ENCODE peak calls at places on chromosomes 3 and 15, in six cellular contexts. N is K562, R is HCT116, A is GM12878, M is T47D, K is H1. H is an unnamed sample.

GRCh38 chr3:72375237-72376154 is 472.7 kb downstream of the SHQ1 start:
- DNase-seq in N (no peak), R (no peak), A (no peak), M (no peak), K (no peak), H (no peak)

GRCh38 chr15:63501256-63502089 is 2.9 kb upstream of the USP3 start:
- DNase-seq in N (no peak), R (no peak), A (no peak), M (peak; percentile 27), K (no peak), H (no peak)

GRCh38 chr3:39193391-39193790 is 996 bp upstream of the XIRP1 start:
- DNase-seq in N (no peak), R (no peak), A (no peak), M (no peak), K (no peak), H (no peak)

GRCh38 chr3:8441969-8442559 is 59.6 kb upstream of the LMCD1 start:
- DNase-seq in N (peak; percentile 37), R (peak; percentile 39), A (no peak), M (peak; percentile 75), K (peak; percentile 60), H (peak; percentile 79)

GRCh38 chr15:72472907-72473669 is 1.0 kb upstream of the ARIH1 start:
- DNase-seq in N (peak; percentile 7), R (no peak), A (peak; percentile 5), M (no peak), K (no peak), H (no peak)

GRCh38 chr3:148884261-148884660 is 19.2 kb downstream of the CPA3 start:
- DNase-seq in N (no peak), R (no peak), A (no peak), M (no peak), K (no peak), H (no peak)

GRCh38 chr15:85689729-85690128 is 105.0 kb downstream of the KLHL25 start:
- DNase-seq in N (no peak), R (no peak), A (peak; percentile 84), M (no peak), K (peak; percentile 52), H (no peak)

GRCh38 chr15:70503073-70503745 is 260.1 kb downstream of the UACA start:
- DNase-seq in N (no peak), R (no peak), A (no peak), M (no peak), K (no peak), H (no peak)

GRCh38 chr3:71076361-71076997 is 507.0 kb downstream of the FOXP1 start:
- DNase-seq in N (no peak), R (no peak), A (no peak), M (no peak), K (no peak), H (no peak)

GRCh38 chr15:98791046-98791701 is 142.8 kb downstream of the IGF1R start:
- DNase-seq in N (no peak), R (no peak), A (no peak), M (no peak), K (no peak), H (no peak)

GRCh38 chr3:174821477-174821876 is 37.7 kb upstream of the NAALADL2 start:
- DNase-seq in N (no peak), R (no peak), A (no peak), M (no peak), K (no peak), H (peak; percentile 8)

GRCh38 chr15:31557899-31558298 is 231.3 kb downstream of the KLF13 start:
- DNase-seq in N (no peak), R (no peak), A (no peak), M (no peak), K (no peak), H (no peak)

GRCh38 chr15:63374686-63375520 is 6.7 kb downstream of the CA12 start:
- DNase-seq in N (no peak), R (no peak), A (no peak), M (no peak), K (no peak), H (no peak)

GRCh38 chr3:100256724-100257123 is 4.1 kb upstream of the TBC1D23 start:
- DNase-seq in N (no peak), R (no peak), A (no peak), M (no peak), K (no peak), H (peak; percentile 40)

DNA sequence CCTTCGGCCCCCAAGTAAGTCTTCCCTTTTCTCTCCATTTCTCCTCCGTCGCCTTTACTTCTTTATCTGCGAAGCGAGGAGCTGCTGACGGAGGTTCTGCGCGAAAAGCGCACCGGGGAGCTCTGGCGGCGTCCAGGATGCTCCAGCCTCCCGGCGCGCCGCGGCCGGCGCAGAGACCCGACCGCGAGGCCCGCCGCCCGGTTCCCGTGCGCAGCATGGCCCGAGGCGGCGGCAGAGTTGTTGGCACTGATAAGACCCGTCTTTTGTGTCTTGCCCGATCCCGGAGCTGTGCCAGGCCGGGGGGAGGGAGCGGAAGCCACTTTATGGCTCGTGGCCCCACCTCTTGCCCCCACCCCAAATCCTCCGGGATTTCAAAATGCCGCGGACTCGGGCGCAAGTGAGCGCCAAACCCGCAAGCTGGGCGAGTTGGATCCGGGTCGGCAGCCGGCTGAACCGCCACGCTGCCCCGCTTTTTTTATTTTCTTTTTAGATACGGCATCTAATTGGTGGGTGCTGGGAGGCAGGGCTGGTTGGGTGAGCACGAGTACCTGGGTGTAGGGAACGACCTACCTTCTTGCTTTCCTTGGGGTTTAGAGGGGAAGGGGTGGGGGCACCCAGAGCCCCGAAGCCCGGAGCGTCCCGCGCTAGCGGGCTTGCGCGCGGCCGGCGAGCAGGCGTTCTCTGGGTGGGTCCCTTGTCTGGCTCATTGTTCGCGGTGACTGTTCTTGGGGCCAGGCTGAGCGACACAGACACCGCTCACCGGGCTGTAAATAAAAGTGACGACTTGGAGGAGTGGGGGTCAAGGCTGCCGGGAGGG is 532.7 kb upstream of the SEMA6D start:
- DNase-seq in N (no peak), R (no peak), A (no peak), M (no peak), K (peak; percentile 80), H (peak; percentile 79)
- TF ChIP-seq JUND in N (no peak), R (no peak), A (no peak), M (no peak), K (no peak), H (no peak)

DNA sequence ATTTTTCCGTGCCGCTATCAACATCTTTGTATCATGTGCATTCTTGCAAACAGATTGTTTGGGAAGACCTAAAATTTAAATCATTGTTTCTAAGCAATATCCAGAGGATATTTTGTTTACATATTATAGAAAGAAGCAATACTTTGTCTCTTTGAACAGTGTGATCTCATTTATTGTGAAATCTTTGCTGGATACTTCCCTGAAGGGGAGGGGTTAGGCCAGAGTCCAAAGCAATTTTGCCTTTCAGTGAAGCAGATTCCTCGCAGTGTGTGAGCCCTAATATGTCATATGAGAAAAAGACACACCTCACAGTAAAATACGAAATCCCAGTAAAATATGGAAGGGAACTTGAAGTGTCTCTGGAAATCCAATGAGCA is 158.7 kb upstream of the SLCO3A1 start:
- DNase-seq in N (no peak), R (no peak), A (no peak), M (no peak), K (no peak), H (peak; percentile 5)
- TF ChIP-seq JUND in N (no peak), R (no peak), A (no peak), M (no peak), K (no peak), H (no peak)

GRCh38 chr15:84633311-84634227 is 20.5 kb downstream of the WDR73 start:
- DNase-seq in N (peak; percentile 75), R (no peak), A (no peak), M (peak; percentile 38), K (peak; percentile 81), H (peak; percentile 81)
- TF ChIP-seq JUND in N (no peak), R (no peak), A (no peak), M (no peak), K (no peak), H (no peak)

DNA sequence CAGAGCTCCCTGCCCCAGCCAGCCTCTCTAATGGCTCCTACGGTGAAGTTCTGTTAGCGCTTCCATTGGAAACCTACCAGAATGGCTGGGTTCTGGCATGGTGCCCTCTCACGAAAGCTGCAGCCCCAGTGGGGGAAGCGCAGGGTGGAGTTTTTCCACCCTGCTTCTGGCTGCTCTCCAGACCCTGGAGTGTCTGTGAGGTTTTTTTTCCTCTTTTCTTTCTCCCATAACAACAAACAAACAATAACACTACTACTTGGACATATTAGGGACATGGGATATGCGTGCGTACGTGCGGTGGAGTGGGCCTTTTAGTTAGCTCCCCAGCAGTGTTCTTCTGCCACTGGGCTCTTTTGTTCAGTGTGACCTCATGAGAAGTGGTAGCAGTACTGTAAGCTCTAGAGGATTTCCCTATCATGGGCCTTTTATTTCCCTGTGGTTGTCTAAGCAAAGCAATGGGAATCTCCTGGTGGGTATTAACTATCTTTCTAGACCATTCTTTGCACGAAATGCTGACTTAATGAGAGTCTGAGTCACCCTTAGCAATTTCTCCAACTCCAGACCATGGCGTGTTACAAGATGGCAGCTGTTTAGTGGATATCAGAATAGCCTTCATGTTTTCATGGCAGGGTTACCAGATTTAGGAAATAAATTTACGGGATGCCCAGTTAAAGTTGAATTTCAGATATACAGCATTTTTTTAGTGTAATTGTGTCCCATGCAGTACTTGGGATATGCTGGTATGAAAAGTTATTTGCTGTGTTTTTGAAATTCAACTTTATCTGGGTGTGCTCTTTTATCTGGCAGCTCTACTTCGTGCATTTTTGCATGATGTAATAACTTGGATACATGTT is 162.0 kb downstream of the FNDC3B start:
- DNase-seq in N (peak; percentile 66), R (no peak), A (no peak), M (no peak), K (no peak), H (peak; percentile 26)
- TF ChIP-seq JUND in N (peak; percentile 68), R (no peak), A (no peak), M (no peak), K (no peak), H (no peak)

GRCh38 chr15:58308742-58309355 is 122.9 kb upstream of the LIPC start:
- DNase-seq in N (peak; percentile 39), R (no peak), A (no peak), M (no peak), K (no peak), H (no peak)
- TF ChIP-seq JUND in N (no peak), R (no peak), A (no peak), M (no peak), K (no peak), H (no peak)

GRCh38 chr3:151101270-151101954 is 15.9 kb downstream of the MED12L start:
- DNase-seq in N (peak; percentile 2), R (no peak), A (no peak), M (no peak), K (no peak), H (peak; percentile 12)
- TF ChIP-seq JUND in N (no peak), R (no peak), A (no peak), M (no peak), K (no peak), H (no peak)

GRCh38 chr15:41944313-41944940 is 27.9 kb downstream of the EHD4 start:
- DNase-seq in N (no peak), R (peak; percentile 37), A (no peak), M (no peak), K (no peak), H (no peak)
- TF ChIP-seq JUND in N (no peak), R (peak; percentile 81), A (no peak), M (no peak), K (no peak), H (peak; percentile 95)